ENCODE peak calls at places on chromosome 14, in nine cellular contexts. L is D341Med; E is brain microvascular endothelial cell; P is stimulated activated CD4-positive, alpha-beta T cell treated with anti-CD3 and anti-CD28 coated beads, TNF-alpha, amount 100 ng/mL, for 24 hours; N is caudate nucleus; S is activated T-cell treated with anti-CD3 and anti-CD28 coated beads, Interleukin-2, amount 50 U/mL, for 1 hour; J is cardiac fibroblast; Z is nephron progenitor cell; B is activated B cell treated with CpG ODN at 0.5 μM for 24 hours. U is an unnamed sample.

GRCh38 chr14:50599700-50600444 is 39.9 kb downstream of the ATL1 start:
- DNase-seq in L (peak), E (peak), P (no peak), N (no peak), S (no peak), J (peak), Z (no peak), B (no peak), U (no peak)

GRCh38 chr14:64879635-64880381 is at the start of gene SPTB:
- DNase-seq in L (peak), E (no peak), P (peak), N (peak), S (peak), J (no peak), Z (peak), B (peak), U (peak)

GRCh38 chr14:101601603-101602465 is 40.5 kb downstream of the DIO3 start:
- DNase-seq in L (peak), E (no peak), P (no peak), N (no peak), S (peak), J (no peak), Z (no peak), B (peak), U (no peak)

GRCh38 chr14:82655770-82656169 is 1122.1 kb upstream of the SEL1L start:
- DNase-seq in L (no peak), E (no peak), P (no peak), N (no peak), S (no peak), J (no peak), Z (no peak), B (no peak), U (no peak)

GRCh38 chr14:77099425-77100167 is 1.5 kb downstream of the CIPC start:
- DNase-seq in L (no peak), E (peak), P (no peak), N (no peak), S (no peak), J (peak), Z (no peak), B (no peak), U (peak)

GRCh38 chr14:31449971-31450610 is 7.2 kb downstream of the DTD2 start:
- DNase-seq in L (peak), E (no peak), P (no peak), N (no peak), S (no peak), J (peak), Z (no peak), B (no peak), U (peak)

GRCh38 chr14:24710403-24711063 is 76.5 kb upstream of the GZMB start:
- DNase-seq in L (peak), E (peak), P (peak), N (peak), S (peak), J (peak), Z (peak), B (no peak), U (peak)

GRCh38 chr14:68627050-68627867 is 165.6 kb downstream of the ZFP36L1 start:
- DNase-seq in L (no peak), E (no peak), P (no peak), N (no peak), S (no peak), J (peak), Z (no peak), B (no peak), U (no peak)

GRCh38 chr14:92323031-92323915 is at the start of gene SLC24A4:
- DNase-seq in L (peak), E (no peak), P (no peak), N (peak), S (no peak), J (peak), Z (peak), B (no peak), U (no peak)

GRCh38 chr14:93231129-93231979 is 24.3 kb downstream of the UBR7 start:
- DNase-seq in L (peak), E (peak), P (no peak), N (peak), S (no peak), J (peak), Z (no peak), B (no peak), U (no peak)

GRCh38 chr14:72023128-72024042 is 91.2 kb downstream of the RGS6 start:
- DNase-seq in L (no peak), E (no peak), P (no peak), N (no peak), S (no peak), J (peak), Z (no peak), B (no peak), U (no peak)

U was measured in K562.